ENCODE peak calls at places on chromosomes 13 and 19, in four cellular contexts. F, U, H and Z are unnamed samples.

GRCh38 chr13:19862511-19863313 is 737 bp downstream of the ZMYM5 start:
- DNase-seq in H (peak; percentile 52), U (peak; percentile 24), F (peak; percentile 7), Z (peak; percentile 78)

GRCh38 chr19:30059741-30060140 is 117.7 kb downstream of the URI1 start:
- DNase-seq in H (no peak), F (no peak), U (no peak), Z (peak; percentile 32)

GRCh38 chr19:12884202-12884601 is 2.8 kb downstream of the KLF1 start:
- DNase-seq in U (no peak), F (no peak), H (no peak), Z (no peak)

GRCh38 chr19:28615966-28616365 is 597.0 kb downstream of the UQCRFS1 start:
- DNase-seq in U (no peak), H (no peak), F (no peak), Z (no peak)

GRCh38 chr13:45695198-45695730 is 6.9 kb upstream of the CBY2 start:
- DNase-seq in U (no peak), F (no peak), H (no peak), Z (no peak)

GRCh38 chr13:80454245-80454644 is 113.3 kb upstream of the SPRY2 start:
- DNase-seq in U (no peak), H (no peak), F (peak; percentile 1), Z (no peak)

GRCh38 chr19:46491975-46492682 is 3.5 kb downstream of the PNMA8B start:
- DNase-seq in H (no peak), F (no peak), U (no peak), Z (peak; percentile 62)

GRCh38 chr13:114325729-114326128 is 11.4 kb downstream of the CHAMP1 start:
- DNase-seq in U (no peak), F (no peak), H (no peak), Z (no peak)

GRCh38 chr13:85108356-85108755 is 690.9 kb downstream of the SLITRK6 start:
- DNase-seq in H (no peak), U (no peak), F (no peak), Z (no peak)

GRCh38 chr13:75016225-75016624 is 465.7 kb downstream of the TBC1D4 start:
- DNase-seq in U (no peak), H (no peak), F (no peak), Z (no peak)

GRCh38 chr13:92135509-92135908 is 737.1 kb downstream of the GPC5 start:
- DNase-seq in U (no peak), H (no peak), F (no peak), Z (no peak)

GRCh38 chr13:109425821-109426689 is 360.3 kb downstream of the IRS2 start:
- DNase-seq in U (no peak), F (no peak), H (no peak), Z (no peak)

GRCh38 chr13:27379126-27379525 is 45.3 kb upstream of the GTF3A start:
- DNase-seq in F (no peak), U (no peak), H (no peak), Z (no peak)

GRCh38 chr13:27383104-27383921 is 41.1 kb upstream of the GTF3A start:
- DNase-seq in U (no peak), H (no peak), F (no peak), Z (peak; percentile 56)

GRCh38 chr13:27375686-27376326 is 48.6 kb upstream of the GTF3A start:
- DNase-seq in H (peak; percentile 48), U (peak; percentile 65), F (peak; percentile 70), Z (peak; percentile 89)

GRCh38 chr13:27381601-27382000 is 42.8 kb upstream of the GTF3A start:
- DNase-seq in U (no peak), H (no peak), F (no peak), Z (peak; percentile 47)

GRCh38 chr13:27379694-27380596 is 44.5 kb upstream of the GTF3A start:
- DNase-seq in F (peak; percentile 35), U (peak; percentile 69), H (no peak), Z (peak; percentile 89)
- H3K27me3 ChIP-seq in F (peaks cover 23% of the 10 kb centered on the region), U (no peaks in the 10 kb centered on the region), H (peaks cover 16% of the 10 kb centered on the region), Z (no peaks in the 10 kb centered on the region)

DNA sequence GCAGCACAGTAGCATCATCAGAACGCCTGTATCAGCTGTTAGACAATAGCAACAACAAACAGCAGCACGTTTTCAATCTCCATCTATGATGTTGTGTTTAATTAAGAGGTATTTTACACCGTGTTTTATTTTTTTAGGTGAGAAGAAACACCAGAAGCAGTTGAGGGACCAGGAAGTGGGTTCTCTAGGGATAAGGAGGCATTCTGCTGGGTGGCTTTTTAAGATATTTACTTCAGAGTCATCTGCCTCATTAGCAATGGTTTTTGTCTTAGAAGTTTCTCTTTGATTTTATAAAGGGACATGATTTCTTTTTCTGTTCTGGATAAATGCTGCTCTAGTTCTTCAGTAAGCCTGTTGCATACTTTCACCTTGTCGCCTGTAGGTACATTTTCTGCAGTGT is 8.2 kb downstream of the CKAP2 start:
- DNase-seq in H (no peak), F (no peak), U (no peak), Z (no peak)
- H3K4me3 ChIP-seq in H (no peak overlapping the region), F (no peak overlapping the region), U (no peak overlapping the region), Z (no peak overlapping the region)

DNA sequence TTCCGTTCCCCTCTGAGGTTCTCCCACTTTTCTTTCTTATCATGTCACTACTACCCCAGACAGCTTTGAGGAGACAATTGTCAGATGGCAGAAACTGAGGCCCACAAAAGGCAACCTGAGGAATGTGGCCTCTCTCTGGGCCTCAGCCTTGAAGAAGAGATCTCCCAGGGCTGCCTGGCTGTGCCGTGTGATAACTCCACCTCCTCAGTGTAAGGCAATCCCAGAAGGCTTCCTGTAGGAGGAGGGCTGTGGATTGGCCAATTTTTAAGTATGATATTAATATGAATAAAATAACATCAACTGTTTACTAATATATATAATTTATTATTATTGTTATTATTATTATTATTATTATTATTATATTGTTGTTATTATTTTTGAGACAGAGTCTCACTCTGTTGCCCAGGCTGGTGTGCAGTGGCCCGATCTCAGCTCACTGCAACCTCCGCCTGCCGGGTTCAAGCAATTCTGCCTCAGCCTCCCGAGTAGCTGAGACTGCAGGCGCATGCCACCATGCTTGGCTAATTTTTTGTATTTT is 4.5 kb upstream of the DUS3L start:
- DNase-seq in U (no peak), H (no peak), F (no peak), Z (no peak)
- H3K27me3 ChIP-seq in U (no peaks in the 10 kb centered on the region), H (peaks cover 29% of the 10 kb centered on the region), F (peaks cover 11% of the 10 kb centered on the region), Z (no peaks in the 10 kb centered on the region)

DNA sequence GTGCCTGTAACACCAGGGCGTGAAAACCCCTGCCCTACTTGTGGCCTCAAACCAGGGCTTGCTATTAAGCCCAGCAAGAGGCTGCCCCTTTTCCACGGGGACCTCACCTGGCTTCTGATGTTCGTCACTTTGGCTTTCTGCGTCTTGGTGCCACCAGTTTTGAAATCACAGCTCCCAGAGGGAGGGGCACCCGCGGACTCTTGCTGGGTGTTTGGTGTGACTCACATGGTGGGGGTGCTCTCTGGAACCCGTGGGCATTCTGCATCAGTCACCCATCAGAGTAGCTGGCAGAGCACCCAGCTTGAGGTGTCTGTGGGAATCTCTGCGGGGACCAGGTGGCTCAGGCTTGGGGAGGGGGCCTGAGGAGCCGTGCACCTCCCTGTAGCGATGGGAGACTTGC is 19.2 kb downstream of the SIPA1L3 start:
- DNase-seq in H (no peak), U (no peak), F (no peak), Z (no peak)
- H3K4me3 ChIP-seq in H (no peak overlapping the region), U (no peak overlapping the region), F (no peak overlapping the region), Z (no peak overlapping the region)

DNA sequence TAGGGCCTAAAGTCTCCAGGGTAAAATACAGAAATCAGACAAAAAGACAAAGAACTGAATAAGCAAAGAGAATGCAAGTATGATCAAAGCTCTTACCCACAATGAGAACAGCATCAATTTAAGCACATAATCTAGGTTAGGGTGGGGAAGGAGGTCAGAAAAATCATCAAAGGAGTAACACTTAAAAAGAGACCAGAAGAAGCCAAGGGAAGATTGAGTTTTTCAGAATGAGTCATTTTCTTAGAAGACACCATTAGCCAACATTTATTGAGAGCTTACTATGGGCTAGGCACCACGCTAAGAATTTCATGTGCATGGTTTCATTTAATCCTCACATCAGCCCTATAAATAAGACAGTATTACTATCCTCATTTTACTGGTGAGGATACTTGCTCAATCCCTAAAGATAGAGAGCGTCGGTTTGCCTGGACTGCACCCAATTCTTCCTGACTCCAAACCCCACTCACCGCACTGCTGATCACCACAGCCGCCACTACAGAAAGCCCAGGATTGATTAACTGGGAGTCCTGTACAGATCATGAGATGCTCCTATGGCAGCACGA is 1.7 kb upstream of the SHISA2 start:
- DNase-seq in H (no peak), F (no peak), U (no peak), Z (no peak)
- H3K27me3 ChIP-seq in H (peaks cover 57% of the 10 kb centered on the region), F (peaks cover 41% of the 10 kb centered on the region), U (no peaks in the 10 kb centered on the region), Z (peaks cover 33% of the 10 kb centered on the region)

GRCh38 chr19:6372594-6373095 is at the start of gene ALKBH7:
- DNase-seq in F (peak; percentile 100), H (peak; percentile 99), U (peak; percentile 98), Z (peak; percentile 95)
- H3K4me3 ChIP-seq in F (peak within 1 kb of the TSS; percentile 79), H (peak within 1 kb of the TSS; percentile 71), U (peak within 1 kb of the TSS; percentile 76), Z (peak within 1 kb of the TSS; percentile 95)